ENCODE peak calls at places on chromosomes 6 and 20, in four cellular contexts. K is substantia nigra, U is HTR-8/SVneo, Z is GM20000. Q is an unnamed sample.

GRCh38 chr6:115838763-115839401 is 221.8 kb downstream of the FRK start:
- DNase-seq in K (no peak), U (peak), Z (peak), Q (peak)

GRCh38 chr6:143805832-143806281 is 37.3 kb upstream of the LTV1 start:
- DNase-seq in K (no peak), U (no peak), Z (no peak), Q (no peak)

GRCh38 chr6:39923394-39923793 is 10.9 kb downstream of the MOCS1 start:
- DNase-seq in Z (no peak), K (peak), U (no peak), Q (no peak)

GRCh38 chr6:90753820-90754604 is 167.1 kb upstream of the MAP3K7 start:
- DNase-seq in Z (no peak), U (no peak), K (no peak), Q (no peak)

GRCh38 chr20:21739682-21740081 is 34.2 kb downstream of the PAX1 start:
- DNase-seq in U (no peak), K (no peak), Z (no peak), Q (no peak)

GRCh38 chr20:38725959-38726848 is 1.9 kb downstream of the SLC32A1 start:
- DNase-seq in Z (peak), K (no peak), U (peak), Q (no peak)

GRCh38 chr6:104958178-104958520 is 1.2 kb downstream of the LIN28B start:
- DNase-seq in K (no peak), Z (no peak), U (no peak), Q (no peak)

GRCh38 chr6:18632670-18633410 is 245.7 kb downstream of the RNF144B start:
- DNase-seq in Z (no peak), K (no peak), U (peak), Q (peak)

GRCh38 chr6:157099912-157100593 is 223.3 kb downstream of the TMEM242 start:
- DNase-seq in K (no peak), U (no peak), Z (peak), Q (no peak)

GRCh38 chr20:38791291-38791690 is 14.2 kb upstream of the PPP1R16B start:
- DNase-seq in K (no peak), U (no peak), Z (no peak), Q (no peak)

GRCh38 chr6:116568851-116569755 is 2.2 kb upstream of the RWDD1 start:
- DNase-seq in Z (no peak), U (no peak), K (no peak), Q (no peak)

GRCh38 chr6:23692184-23692583 is 433.8 kb upstream of the NRSN1 start:
- DNase-seq in Z (no peak), K (no peak), U (no peak), Q (no peak)

GRCh38 chr6:140018588-140018987 is 644.1 kb upstream of the CITED2 start:
- DNase-seq in Z (no peak), K (no peak), U (no peak), Q (no peak)

GRCh38 chr6:154528286-154528915 is 17.9 kb upstream of the CNKSR3 start:
- DNase-seq in U (no peak), Z (no peak), K (no peak), Q (no peak)

GRCh38 chr20:39109933-39110818 is 148.0 kb downstream of the DHX35 start:
- DNase-seq in U (no peak), K (no peak), Z (no peak), Q (no peak)

GRCh38 chr6:2522521-2522920 is 228.2 kb downstream of the MYLK4 start:
- DNase-seq in K (no peak), U (peak), Z (no peak), Q (no peak)

GRCh38 chr6:124008689-124009371 is 205.2 kb downstream of the NKAIN2 start:
- DNase-seq in K (no peak), Z (no peak), U (no peak), Q (no peak)

GRCh38 chr6:155872961-155873360 is 417.3 kb upstream of the NOX3 start:
- DNase-seq in Z (no peak), K (no peak), U (no peak), Q (no peak)

GRCh38 chr6:97186416-97186999 is 96.5 kb downstream of the MMS22L start:
- DNase-seq in Z (peak), K (peak), U (peak), Q (peak)

GRCh38 chr6:167152858-167153257 is 4.9 kb downstream of the GPR31 start:
- DNase-seq in K (no peak), Z (peak), U (no peak), Q (no peak)

Q was measured in ACHN.